ENCODE peak calls at places on chromosomes 13 and 19, in nine cellular contexts. W is osteoblast, E is aorta, Q is right atrium auricular region, N is right cardiac atrium, J is adrenal gland, F is cardiac muscle cell, M is tibial nerve, H is BE2C. X is an unnamed sample.

GRCh38 chr19:20422616-20423205 is 142.9 kb downstream of the ZNF737 start:
- DNase-seq in W (no peak), E (no peak), Q (no peak), N (no peak), J (no peak), F (no peak), M (no peak), H (no peak), X (no peak)

GRCh38 chr19:57377498-57378146 is 12.0 kb upstream of the ZNF548 start:
- DNase-seq in W (no peak), E (no peak), Q (no peak), N (no peak), J (no peak), F (no peak), M (no peak), H (no peak), X (no peak)

GRCh38 chr13:106151056-106151699 is 384.3 kb downstream of the EFNB2 start:
- DNase-seq in W (peak), E (no peak), Q (no peak), N (no peak), J (no peak), F (no peak), M (no peak), H (no peak), X (peak)

GRCh38 chr13:41053384-41053826 is 7.9 kb upstream of the WBP4 start:
- DNase-seq in W (peak), E (no peak), Q (peak), N (no peak), J (no peak), F (no peak), M (no peak), H (no peak), X (no peak)

GRCh38 chr19:16386619-16387240 is 62.1 kb downstream of the KLF2 start:
- DNase-seq in W (peak), E (no peak), Q (peak), N (no peak), J (no peak), F (peak), M (no peak), H (peak), X (no peak)

GRCh38 chr13:57017357-57017756 is 123.4 kb upstream of the PRR20A start:
- DNase-seq in W (no peak), E (no peak), Q (no peak), N (no peak), J (no peak), F (no peak), M (no peak), H (no peak), X (no peak)

GRCh38 chr19:28406237-28406596 is 806.7 kb downstream of the UQCRFS1 start:
- DNase-seq in W (no peak), E (no peak), Q (peak), N (no peak), J (no peak), F (peak), M (no peak), H (no peak), X (no peak)

GRCh38 chr13:25112856-25113255 is 16.9 kb downstream of the PABPC3 start:
- DNase-seq in W (no peak), E (no peak), Q (no peak), N (no peak), J (no peak), F (no peak), M (no peak), H (no peak), X (no peak)

GRCh38 chr19:15104411-15104810 is 2.8 kb upstream of the SYDE1 start:
- DNase-seq in W (peak), E (no peak), Q (no peak), N (no peak), J (no peak), F (no peak), M (no peak), H (no peak), X (no peak)

GRCh38 chr13:111911754-111912452 is 155.0 kb upstream of the SOX1 start:
- DNase-seq in W (peak), E (no peak), Q (peak), N (no peak), J (peak), F (no peak), M (no peak), H (no peak), X (no peak)

GRCh38 chr19:44435441-44435840 is 12.8 kb downstream of the ZNF229 start:
- DNase-seq in W (no peak), E (no peak), Q (no peak), N (no peak), J (no peak), F (no peak), M (no peak), H (no peak), X (no peak)

GRCh38 chr19:44438441-44438840 is 9.8 kb downstream of the ZNF229 start:
- DNase-seq in W (no peak), E (no peak), Q (no peak), N (no peak), J (no peak), F (no peak), M (no peak), H (no peak), X (no peak)
- H3K4me3 ChIP-seq in W (no peak), E (no peak), Q (no peak), N (no peak), J (no peak), F (no peak), M (no peak), H (no peak), X (no peak)

GRCh38 chr13:20718958-20719566 is 15.6 kb downstream of the IL17D start:
- DNase-seq in W (no peak), E (no peak), Q (no peak), N (no peak), J (no peak), F (no peak), M (no peak), H (no peak), X (no peak)

GRCh38 chr13:20714563-20715339 is 11.3 kb downstream of the IL17D start:
- DNase-seq in W (peak), E (peak), Q (peak), N (peak), J (no peak), F (no peak), M (peak), H (no peak), X (peak)

GRCh38 chr13:20715340-20715732 is 11.8 kb downstream of the IL17D start:
- DNase-seq in W (no peak), E (no peak), Q (no peak), N (no peak), J (no peak), F (no peak), M (no peak), H (no peak), X (peak)

GRCh38 chr13:20717581-20718542 is 14.4 kb downstream of the IL17D start:
- DNase-seq in W (no peak), E (no peak), Q (no peak), N (peak), J (no peak), F (no peak), M (no peak), H (no peak), X (no peak)

GRCh38 chr13:20716951-20717350 is 13.5 kb downstream of the IL17D start:
- DNase-seq in W (no peak), E (no peak), Q (no peak), N (peak), J (no peak), F (peak), M (no peak), H (no peak), X (no peak)
- H3K4me3 ChIP-seq in W (no peak), E (no peak), Q (no peak), N (no peak), J (no peak), F (no peak), M (no peak), H (no peak), X (no peak)

GRCh38 chr19:54211214-54211613 is 10.6 kb downstream of the RPS9 start:
- DNase-seq in W (peak), E (peak), Q (no peak), N (no peak), J (no peak), F (no peak), M (no peak), H (no peak), X (no peak)
- H3K4me3 ChIP-seq in W (no peak), E (no peak), Q (no peak), N (no peak), J (no peak), F (no peak), M (no peak), H (no peak), X (no peak)

DNA sequence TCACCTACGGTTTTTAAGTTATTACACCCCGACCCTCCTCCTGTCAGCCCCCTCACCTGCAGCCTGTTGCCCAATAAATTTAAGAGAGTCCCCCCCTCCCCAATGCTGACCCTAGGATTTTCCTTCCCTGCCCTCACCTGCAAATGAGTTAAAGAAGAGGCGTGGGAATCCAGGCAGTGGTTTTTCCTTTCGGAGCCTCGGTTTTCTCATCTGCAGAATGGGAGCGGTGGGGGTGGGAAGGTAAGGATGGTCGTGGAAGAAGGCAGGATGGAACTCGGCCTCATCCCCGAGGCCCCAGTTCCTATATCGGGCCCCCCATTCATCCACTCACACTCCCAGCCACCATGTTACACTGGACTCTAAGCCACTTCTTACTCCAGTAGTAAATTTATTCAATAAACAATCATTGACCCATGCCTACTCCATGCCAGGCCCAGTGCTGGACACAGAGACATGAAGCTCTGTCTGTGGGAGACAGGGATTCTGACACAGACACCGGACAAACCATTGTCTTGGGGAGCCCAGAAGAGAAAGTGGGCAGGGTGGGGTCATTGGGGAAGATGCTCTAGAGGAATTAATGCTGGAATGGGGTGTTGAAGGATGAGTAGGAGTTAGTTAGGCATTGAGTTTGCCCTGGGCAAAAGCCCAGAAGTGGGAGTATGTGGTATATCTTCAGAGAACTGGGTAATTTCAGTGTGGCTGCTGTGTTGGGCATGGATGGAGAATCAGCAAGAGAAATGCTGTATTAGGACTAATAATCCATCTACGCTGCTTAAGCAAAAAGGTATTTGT is 19.2 kb downstream of the CKM start:
- DNase-seq in W (no peak), E (no peak), Q (no peak), N (no peak), J (no peak), F (no peak), M (no peak), H (no peak), X (no peak)
- H3K4me3 ChIP-seq in W (no peak), E (no peak), Q (no peak), N (no peak), J (no peak), F (no peak), M (no peak), H (no peak), X (no peak)

DNA sequence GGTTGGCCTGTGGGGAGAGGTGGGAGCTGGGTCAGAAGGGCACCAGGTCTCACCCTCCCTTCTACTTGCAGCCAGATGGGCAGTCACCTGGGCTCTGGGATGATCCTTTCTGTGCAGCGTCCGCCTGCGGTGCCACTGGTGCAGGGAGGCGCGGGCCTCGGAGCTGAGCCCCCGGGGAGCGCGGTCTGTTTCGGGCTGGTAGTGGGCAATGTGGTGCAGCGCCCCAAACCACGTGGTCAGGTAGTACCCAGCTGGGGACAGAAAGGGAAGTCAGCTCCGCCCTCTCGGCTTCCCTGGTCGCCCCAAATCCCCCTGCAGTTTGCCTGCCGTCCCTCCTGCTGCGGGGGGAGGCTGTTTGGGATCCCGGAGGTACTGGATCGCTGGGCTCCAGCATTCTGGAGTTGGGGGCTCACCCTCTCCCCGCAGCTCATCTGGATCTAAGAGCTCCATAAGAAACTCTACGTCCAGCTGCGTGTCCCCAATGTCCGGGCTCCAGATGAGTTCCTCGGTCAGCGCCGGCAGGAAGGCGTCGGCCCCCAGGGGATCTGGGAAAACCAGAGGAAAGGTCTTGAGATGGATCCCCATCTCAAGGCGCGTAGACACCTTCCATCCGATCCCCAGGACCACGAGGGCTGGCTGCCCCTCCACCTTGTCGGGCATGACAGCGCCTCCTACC is 8.8 kb downstream of the RINL start:
- DNase-seq in W (peak), E (no peak), Q (no peak), N (no peak), J (no peak), F (no peak), M (no peak), H (peak), X (no peak)
- H3K4me3 ChIP-seq in W (peak), E (peak), Q (peak), N (peak), J (no peak), F (peak), M (peak), H (peak), X (peak)

GRCh38 chr19:709196-709964 is 645 bp downstream of the PALM start:
- DNase-seq in W (peak), E (no peak), Q (no peak), N (no peak), J (no peak), F (peak), M (no peak), H (no peak), X (no peak)
- H3K4me3 ChIP-seq in W (no peak), E (peak), Q (peak), N (peak), J (no peak), F (peak), M (peak), H (peak), X (peak)

DNA sequence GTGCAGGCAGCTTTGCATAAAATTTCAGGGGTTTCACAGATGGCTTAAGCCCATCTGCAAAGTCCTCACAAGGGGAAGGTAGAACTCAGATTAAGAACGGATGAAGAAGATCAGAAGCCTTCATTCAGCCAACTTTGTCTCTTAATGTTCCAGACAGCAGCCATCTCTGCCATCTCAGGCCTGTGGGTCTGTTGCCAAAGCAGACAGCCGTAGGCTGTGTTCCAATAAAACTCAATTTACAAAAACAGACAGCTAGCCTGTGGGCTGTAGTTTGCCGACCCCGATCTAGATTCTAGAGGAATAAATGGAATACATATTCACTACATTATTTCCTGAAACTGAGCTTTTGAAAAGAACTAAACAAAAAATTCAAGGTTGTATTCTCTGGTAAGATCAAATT is 3.8 kb downstream of the DCUN1D2 start:
- DNase-seq in W (no peak), E (no peak), Q (no peak), N (no peak), J (no peak), F (no peak), M (no peak), H (peak), X (no peak)
- H3K4me3 ChIP-seq in W (no peak), E (no peak), Q (no peak), N (no peak), J (no peak), F (no peak), M (no peak), H (peak), X (no peak)

DNA sequence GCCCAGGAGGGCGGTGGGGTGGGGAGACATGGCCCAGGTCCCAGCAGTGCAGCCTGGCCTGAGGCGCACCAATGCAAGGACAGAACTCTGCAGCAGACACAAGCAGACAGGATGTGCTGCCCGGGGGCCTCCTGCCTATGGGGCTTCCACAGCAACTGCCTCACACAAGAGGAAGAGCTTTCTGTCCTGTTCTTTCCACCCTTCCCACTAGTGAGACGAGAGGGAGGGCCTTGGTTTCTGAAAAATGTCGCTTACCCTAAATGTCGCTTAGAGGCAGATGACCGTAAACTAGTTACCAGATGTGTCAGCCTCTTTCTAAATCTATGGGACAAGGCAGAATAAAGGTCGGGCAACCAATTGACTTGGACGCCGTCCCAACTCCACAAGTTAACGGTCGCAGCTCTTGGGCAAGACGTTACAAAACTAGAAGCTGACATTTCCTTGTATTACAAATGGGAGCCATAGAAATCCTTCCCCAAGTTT is at the start of gene LAIR1:
- DNase-seq in W (no peak), E (no peak), Q (no peak), N (peak), J (peak), F (no peak), M (no peak), H (no peak), X (no peak)
- H3K4me3 ChIP-seq in W (no peak), E (no peak), Q (no peak), N (peak), J (no peak), F (no peak), M (peak), H (no peak), X (no peak)

DNA sequence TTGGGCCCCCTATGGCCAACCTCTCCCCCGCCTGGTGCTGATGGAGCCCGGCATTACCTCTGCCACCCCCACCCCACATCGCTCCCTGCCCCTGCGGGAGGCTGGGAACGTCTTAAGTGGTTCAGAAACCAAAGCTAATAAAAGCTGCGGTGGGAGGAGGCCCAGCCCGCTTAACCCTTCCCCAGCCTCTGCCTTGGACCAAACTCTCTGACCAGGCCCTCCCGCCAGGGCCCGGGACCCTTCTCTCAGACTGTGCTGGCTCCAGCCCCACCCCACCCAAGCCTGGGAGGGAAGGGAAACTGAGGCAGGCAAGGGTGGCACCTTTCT is 22.1 kb downstream of the SMIM24 start:
- DNase-seq in W (peak), E (peak), Q (no peak), N (no peak), J (no peak), F (peak), M (no peak), H (no peak), X (peak)
- H3K4me3 ChIP-seq in W (no peak), E (no peak), Q (no peak), N (no peak), J (no peak), F (no peak), M (no peak), H (no peak), X (no peak)

GRCh38 chr19:11480927-11481776 is at the start of gene ELAVL3:
- DNase-seq in W (peak), E (no peak), Q (no peak), N (no peak), J (no peak), F (no peak), M (no peak), H (peak), X (no peak)

GRCh38 chr19:11478167-11479089 is 2.4 kb downstream of the ELAVL3 start:
- DNase-seq in W (peak), E (no peak), Q (no peak), N (no peak), J (no peak), F (no peak), M (no peak), H (no peak), X (no peak)

GRCh38 chr19:11479090-11479469 is 1.8 kb downstream of the ELAVL3 start:
- DNase-seq in W (peak), E (no peak), Q (no peak), N (no peak), J (no peak), F (no peak), M (no peak), H (no peak), X (no peak)

GRCh38 chr19:11480081-11480926 is 542 bp downstream of the ELAVL3 start:
- DNase-seq in W (peak), E (no peak), Q (no peak), N (no peak), J (no peak), F (no peak), M (no peak), H (peak), X (no peak)

GRCh38 chr19:11479470-11480080 is 1.3 kb downstream of the ELAVL3 start:
- DNase-seq in W (peak), E (no peak), Q (no peak), N (peak), J (no peak), F (peak), M (no peak), H (peak), X (no peak)
- H3K4me3 ChIP-seq in W (no peak), E (no peak), Q (no peak), N (peak), J (no peak), F (no peak), M (no peak), H (peak), X (no peak)

X was measured in skeletal muscle cell.